ENCODE peak calls at places on chromosomes 4 and X, in seven cellular contexts. H, V, B, R, F, I and Q are unnamed samples.

GRCh38 chr4:119026662-119027444 is 108.8 kb upstream of the MYOZ2 start:
- DNase-seq in H (peak; percentile 52), V (no peak), B (peak; percentile 69), R (peak; percentile 71), F (peak; percentile 73), I (no peak), Q (peak; percentile 74)

GRCh38 chr4:81562093-81562492 is 90.4 kb upstream of the RASGEF1B start:
- DNase-seq in H (no peak), V (no peak), B (no peak), R (no peak), F (no peak), I (no peak), Q (no peak)

GRCh38 chr4:152138451-152138850 is 377.6 kb upstream of the GATB start:
- DNase-seq in H (no peak), V (no peak), B (no peak), R (no peak), F (peak; percentile 32), I (no peak), Q (no peak)

GRCh38 chrX:109270580-109271484 is 211.1 kb downstream of the GUCY2F start:
- DNase-seq in H (no peak), V (no peak), B (no peak), R (no peak), F (peak; percentile 15), I (no peak), Q (no peak)

GRCh38 chrX:44012484-44013096 is 39.4 kb upstream of the NDP start:
- DNase-seq in H (no peak), V (no peak), B (peak; percentile 85), R (peak; percentile 78), F (peak; percentile 98), I (peak; percentile 1), Q (no peak)

GRCh38 chr4:2501034-2501594 is 32.2 kb downstream of the RNF4 start:
- DNase-seq in H (no peak), V (no peak), B (no peak), R (no peak), F (no peak), I (no peak), Q (no peak)

GRCh38 chr4:104394409-104394813 is 100.3 kb downstream of the CXXC4 start:
- DNase-seq in H (no peak), V (peak; percentile 18), B (no peak), R (no peak), F (no peak), I (no peak), Q (no peak)

GRCh38 chr4:128393111-128393704 is 105.6 kb upstream of the PGRMC2 start:
- DNase-seq in H (no peak), V (no peak), B (peak; percentile 88), R (no peak), F (peak; percentile 34), I (no peak), Q (no peak)

GRCh38 chrX:66408507-66408906 is 230.4 kb downstream of the EDA2R start:
- DNase-seq in H (no peak), V (no peak), B (no peak), R (no peak), F (no peak), I (no peak), Q (no peak)

GRCh38 chr4:173526034-173526482 is 4.0 kb downstream of the HAND2 start:
- DNase-seq in H (no peak), V (no peak), B (no peak), R (peak; percentile 32), F (no peak), I (no peak), Q (no peak)

GRCh38 chrX:102712967-102713677 is 874 bp downstream of the GPRASP2 start:
- DNase-seq in H (peak; percentile 68), V (peak; percentile 32), B (peak; percentile 38), R (peak; percentile 38), F (peak; percentile 37), I (no peak), Q (peak; percentile 78)

GRCh38 chrX:108396188-108396885 is 41.9 kb downstream of the COL4A6 start:
- DNase-seq in H (no peak), V (no peak), B (no peak), R (peak; percentile 46), F (peak; percentile 28), I (no peak), Q (no peak)